ENCODE peak calls at places on chromosome 19, in seven cellular contexts. Q is lower lobe of right lung, A is tibial nerve, Y is uterus, F is WERI-Rb-1, N is tibial artery, E is cardiac muscle cell. T is an unnamed sample.

GRCh38 chr19:12796146-12797071 is 5.1 kb downstream of the JUNB start:
- DNase-seq in Q (peak), A (no peak), Y (peak), F (peak), N (no peak), E (peak), T (no peak)

GRCh38 chr19:41192574-41193419 is at the start of gene CYP2S1:
- DNase-seq in Q (peak), A (no peak), Y (no peak), F (no peak), N (no peak), E (peak), T (no peak)

GRCh38 chr19:38952395-38953165 is 21.8 kb downstream of the MRPS12 start:
- DNase-seq in Q (no peak), A (no peak), Y (no peak), F (no peak), N (no peak), E (peak), T (no peak)

GRCh38 chr19:58382997-58383603 is 2.3 kb upstream of the ZNF837 start:
- DNase-seq in Q (peak), A (no peak), Y (no peak), F (no peak), N (no peak), E (no peak), T (no peak)

GRCh38 chr19:16224266-16225045 is 26.7 kb downstream of the AP1M1 start:
- DNase-seq in Q (no peak), A (peak), Y (no peak), F (no peak), N (no peak), E (no peak), T (no peak)

GRCh38 chr19:46299004-46299509 is 2.2 kb downstream of the HIF3A start:
- DNase-seq in Q (peak), A (peak), Y (peak), F (no peak), N (peak), E (peak), T (peak)

GRCh38 chr19:51111606-51112005 is 3.4 kb upstream of the CTU1 start:
- DNase-seq in Q (no peak), A (no peak), Y (no peak), F (peak), N (no peak), E (no peak), T (no peak)

GRCh38 chr19:55641376-55642152 is 762 bp downstream of the ZNF580 start:
- DNase-seq in Q (no peak), A (no peak), Y (no peak), F (no peak), N (peak), E (peak), T (no peak)

GRCh38 chr19:19461671-19462622 is 53.4 kb downstream of the TSSK6 start:
- DNase-seq in Q (peak), A (no peak), Y (peak), F (no peak), N (peak), E (peak), T (no peak)

GRCh38 chr19:29269641-29270040 is 56.7 kb upstream of the UQCRFS1 start:
- DNase-seq in Q (no peak), A (no peak), Y (no peak), F (no peak), N (no peak), E (no peak), T (no peak)

GRCh38 chr19:45824531-45825262 is 9.6 kb upstream of the RSPH6A start:
- DNase-seq in Q (no peak), A (no peak), Y (no peak), F (no peak), N (no peak), E (no peak), T (no peak)

GRCh38 chr19:55088543-55089265 is 13.0 kb downstream of the EPS8L1 start:
- DNase-seq in Q (peak), A (peak), Y (peak), F (peak), N (peak), E (peak), T (peak)

GRCh38 chr19:42005504-42005903 is 11.5 kb upstream of the ATP1A3 start:
- DNase-seq in Q (no peak), A (no peak), Y (no peak), F (no peak), N (no peak), E (no peak), T (no peak)

GRCh38 chr19:40253611-40254092 is 27.2 kb upstream of the CCNP start:
- DNase-seq in Q (no peak), A (no peak), Y (no peak), F (no peak), N (no peak), E (no peak), T (no peak)

GRCh38 chr19:33089061-33089460 is 8.1 kb downstream of the GPATCH1 start:
- DNase-seq in Q (no peak), A (no peak), Y (no peak), F (no peak), N (no peak), E (no peak), T (no peak)

GRCh38 chr19:19618384-19619051 is at the start of gene PBX4:
- DNase-seq in Q (peak), A (peak), Y (peak), F (peak), N (peak), E (peak), T (peak)

GRCh38 chr19:37654525-37654832 is 786 bp downstream of the ZFP30 start:
- DNase-seq in Q (no peak), A (no peak), Y (no peak), F (no peak), N (no peak), E (peak), T (no peak)

GRCh38 chr19:45528149-45528743 is 21.0 kb downstream of the VASP start:
- DNase-seq in Q (no peak), A (no peak), Y (no peak), F (peak), N (no peak), E (peak), T (no peak)

GRCh38 chr19:29855087-29855486 is 43.3 kb downstream of the CCNE1 start:
- DNase-seq in Q (no peak), A (no peak), Y (no peak), F (no peak), N (no peak), E (no peak), T (no peak)

GRCh38 chr19:44807652-44808462 is 1.0 kb upstream of the BCAM start:
- DNase-seq in Q (peak), A (no peak), Y (no peak), F (peak), N (no peak), E (peak), T (no peak)

GRCh38 chr19:4472174-4472974 is at the start of gene HDGFL2:
- DNase-seq in Q (peak), A (no peak), Y (peak), F (no peak), N (no peak), E (no peak), T (no peak)

GRCh38 chr19:41590945-41591344 is 15.0 kb downstream of the CEACAM21 start:
- DNase-seq in Q (no peak), A (no peak), Y (no peak), F (no peak), N (no peak), E (no peak), T (no peak)

GRCh38 chr19:40610396-40611064 is 9.4 kb downstream of the LTBP4 start:
- DNase-seq in Q (peak), A (no peak), Y (no peak), F (no peak), N (peak), E (no peak), T (no peak)

GRCh38 chr19:33345163-33345562 is 28.3 kb upstream of the CEBPG start:
- DNase-seq in Q (no peak), A (no peak), Y (no peak), F (no peak), N (no peak), E (no peak), T (no peak)

GRCh38 chr19:50459638-50460037 is 16.7 kb upstream of the EMC10 start:
- DNase-seq in Q (no peak), A (no peak), Y (no peak), F (no peak), N (no peak), E (no peak), T (no peak)

GRCh38 chr19:32550666-32551065 is 30.3 kb upstream of the PDCD5 start:
- DNase-seq in Q (no peak), A (no peak), Y (no peak), F (no peak), N (no peak), E (no peak), T (no peak)

GRCh38 chr19:50817941-50818858 is 5.4 kb downstream of the KLK1 start:
- DNase-seq in Q (peak), A (no peak), Y (no peak), F (no peak), N (no peak), E (peak), T (no peak)

DNA sequence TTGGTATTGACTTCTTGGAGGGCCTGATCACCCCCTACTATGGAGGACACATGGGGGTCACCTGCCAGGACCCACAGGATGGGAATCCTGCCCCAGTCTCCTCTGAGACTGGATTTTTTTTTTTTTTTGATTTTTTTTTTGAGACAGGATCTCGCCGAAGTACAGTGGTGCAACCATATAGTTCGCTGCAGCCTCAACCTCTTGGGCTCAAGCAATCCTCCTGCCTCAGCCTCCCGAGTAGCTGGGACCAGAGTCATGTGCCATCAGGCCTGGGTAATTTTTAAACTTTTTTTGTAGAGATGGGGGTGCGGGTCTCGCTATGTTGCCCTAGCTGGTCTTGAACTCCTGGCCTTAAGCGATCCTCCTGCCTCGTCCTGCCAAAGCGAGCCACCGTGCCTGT is 14.2 kb upstream of the ADGRE5 start:
- DNase-seq in Q (no peak), A (no peak), Y (no peak), F (no peak), N (no peak), E (no peak), T (no peak)
- H3K27ac ChIP-seq in Q (peak), A (no peak), Y (peak), F (no peak), N (peak), E (no peak), T (no peak)

DNA sequence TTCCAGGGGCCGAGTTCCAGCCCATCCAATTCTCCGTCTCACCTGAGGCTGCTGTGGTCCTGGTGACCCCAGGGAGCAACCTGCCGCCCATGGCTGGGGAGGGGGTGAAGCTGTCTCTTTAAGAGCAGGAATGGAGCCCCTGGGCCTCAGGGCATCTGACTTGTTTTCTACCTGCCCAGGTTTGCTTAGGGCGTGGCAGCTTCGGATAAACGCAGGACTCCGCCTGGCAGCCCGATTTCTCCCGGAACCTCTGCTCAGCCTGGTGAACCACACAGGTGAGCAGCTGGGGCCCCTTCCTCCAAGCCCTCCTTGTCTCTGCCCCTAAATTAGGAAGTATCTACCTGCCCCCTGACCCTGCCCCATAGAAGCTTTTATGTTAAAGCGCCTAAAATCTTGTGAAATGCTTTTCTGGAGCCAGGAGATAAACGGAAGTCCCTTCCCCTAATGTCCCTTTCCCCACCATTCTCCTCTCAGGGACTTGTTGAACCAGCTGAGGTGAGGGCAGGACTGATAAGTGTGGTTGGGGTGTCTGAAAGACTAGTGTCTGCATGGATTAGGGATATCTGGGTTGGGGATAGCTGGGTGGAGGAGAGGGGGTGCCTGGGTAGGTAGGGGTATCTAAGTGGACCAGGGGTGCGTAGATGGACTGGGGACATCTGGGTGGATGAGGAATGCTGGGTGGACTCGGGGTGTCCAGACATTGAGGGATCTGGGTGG is 620 bp downstream of the FXYD3 start:
- DNase-seq in Q (peak), A (no peak), Y (no peak), F (no peak), N (no peak), E (no peak), T (no peak)
- H3K4me3 ChIP-seq in Q (peak), A (peak), Y (no peak), F (no peak), N (no peak), E (no peak), T (no peak)

DNA sequence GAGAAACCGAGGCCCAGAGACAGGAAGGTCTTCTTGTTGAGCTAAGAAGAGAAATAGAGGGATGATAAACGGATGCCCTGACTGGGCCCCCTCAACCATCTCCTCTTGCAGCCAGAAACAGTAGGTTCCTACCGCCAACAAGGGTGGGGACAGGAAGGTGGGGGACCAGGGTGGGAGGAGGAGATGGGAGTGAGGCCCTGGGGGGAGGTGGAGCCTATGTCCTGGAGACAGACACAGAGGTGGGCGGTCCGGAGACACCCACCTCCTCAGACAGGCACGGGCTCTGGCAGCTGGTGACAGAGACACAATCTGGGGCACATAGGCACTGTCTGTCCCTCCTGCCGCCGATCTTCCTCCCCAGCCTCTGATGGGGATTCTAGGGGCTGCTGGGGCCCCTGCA is 16.9 kb downstream of the GADD45B start:
- DNase-seq in Q (no peak), A (no peak), Y (no peak), F (no peak), N (no peak), E (no peak), T (no peak)
- H3K27ac ChIP-seq in Q (no peak), A (peak), Y (no peak), F (no peak), N (no peak), E (no peak), T (no peak)

DNA sequence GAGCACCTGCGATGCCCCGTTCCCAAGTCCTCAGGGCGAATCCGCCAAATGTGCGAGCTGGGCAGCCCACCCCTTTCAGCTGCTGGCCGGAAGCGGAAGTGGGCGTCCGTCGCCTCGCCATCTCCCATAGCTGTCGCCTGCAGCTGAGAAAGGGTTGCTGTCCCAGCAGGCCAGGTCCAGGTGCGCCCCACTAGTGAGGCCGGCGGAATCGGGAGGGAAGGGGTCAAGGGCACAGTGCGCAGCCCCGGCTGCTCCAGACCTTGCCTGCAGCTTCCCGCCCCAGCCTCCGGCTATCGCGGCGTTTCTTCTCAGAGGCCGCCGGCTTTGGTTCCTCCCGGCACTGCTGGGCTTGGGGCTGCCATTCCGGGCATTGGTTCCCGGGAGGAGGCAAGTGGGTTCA is at the start of gene ZNF177:
- DNase-seq in Q (no peak), A (no peak), Y (no peak), F (peak), N (no peak), E (peak), T (no peak)
- H3K4me3 ChIP-seq in Q (no peak), A (no peak), Y (no peak), F (peak), N (no peak), E (no peak), T (peak)

DNA sequence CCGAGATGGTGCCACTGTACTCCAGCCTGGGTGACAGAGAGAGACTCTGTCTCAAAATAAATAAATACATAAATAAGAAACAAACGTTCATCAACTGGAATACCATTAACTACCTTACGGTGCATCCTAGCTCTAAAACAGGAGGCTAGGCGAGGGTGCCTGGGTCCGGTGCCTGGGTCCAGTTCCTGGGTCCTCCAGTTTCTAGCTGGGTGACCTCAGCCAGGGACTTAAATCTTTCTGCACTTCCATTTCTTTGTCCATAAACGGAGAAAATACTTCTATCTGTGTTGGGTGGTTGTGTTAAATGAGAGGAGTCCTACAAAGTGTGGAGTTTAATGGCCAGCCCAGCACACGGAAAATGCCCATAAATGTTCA is 34.0 kb downstream of the RFX2 start:
- DNase-seq in Q (no peak), A (no peak), Y (no peak), F (no peak), N (no peak), E (no peak), T (no peak)
- H3K27ac ChIP-seq in Q (peak), A (peak), Y (peak), F (no peak), N (peak), E (no peak), T (peak)

GRCh38 chr19:10421240-10421948 is 1.1 kb downstream of the PDE4A start:
- DNase-seq in Q (no peak), A (no peak), Y (no peak), F (no peak), N (no peak), E (no peak), T (no peak)
- H3K4me3 ChIP-seq in Q (no peak), A (no peak), Y (no peak), F (peak), N (no peak), E (peak), T (peak)

GRCh38 chr19:47495478-47496372 is 11.7 kb upstream of the KPTN start:
- DNase-seq in Q (no peak), A (no peak), Y (no peak), F (no peak), N (no peak), E (no peak), T (no peak)
- H3K27ac ChIP-seq in Q (no peak), A (no peak), Y (peak), F (peak), N (no peak), E (no peak), T (no peak)

GRCh38 chr19:11383706-11384048 is 437 bp downstream of the EPOR start:
- DNase-seq in Q (no peak), A (no peak), Y (no peak), F (no peak), N (no peak), E (no peak), T (no peak)
- H3K4me3 ChIP-seq in Q (peak), A (peak), Y (no peak), F (peak), N (peak), E (peak), T (peak)

GRCh38 chr19:1086618-1087017 is 8.6 kb downstream of the POLR2E start:
- DNase-seq in Q (no peak), A (no peak), Y (no peak), F (no peak), N (no peak), E (no peak), T (no peak)

GRCh38 chr19:1089891-1090290 is 5.3 kb downstream of the POLR2E start:
- DNase-seq in Q (no peak), A (no peak), Y (no peak), F (no peak), N (no peak), E (no peak), T (no peak)

GRCh38 chr19:1088419-1089066 is 6.6 kb downstream of the POLR2E start:
- DNase-seq in Q (no peak), A (no peak), Y (no peak), F (no peak), N (no peak), E (no peak), T (no peak)

GRCh38 chr19:1089126-1089771 is 5.9 kb downstream of the POLR2E start:
- DNase-seq in Q (no peak), A (no peak), Y (no peak), F (no peak), N (no peak), E (no peak), T (no peak)

DNA sequence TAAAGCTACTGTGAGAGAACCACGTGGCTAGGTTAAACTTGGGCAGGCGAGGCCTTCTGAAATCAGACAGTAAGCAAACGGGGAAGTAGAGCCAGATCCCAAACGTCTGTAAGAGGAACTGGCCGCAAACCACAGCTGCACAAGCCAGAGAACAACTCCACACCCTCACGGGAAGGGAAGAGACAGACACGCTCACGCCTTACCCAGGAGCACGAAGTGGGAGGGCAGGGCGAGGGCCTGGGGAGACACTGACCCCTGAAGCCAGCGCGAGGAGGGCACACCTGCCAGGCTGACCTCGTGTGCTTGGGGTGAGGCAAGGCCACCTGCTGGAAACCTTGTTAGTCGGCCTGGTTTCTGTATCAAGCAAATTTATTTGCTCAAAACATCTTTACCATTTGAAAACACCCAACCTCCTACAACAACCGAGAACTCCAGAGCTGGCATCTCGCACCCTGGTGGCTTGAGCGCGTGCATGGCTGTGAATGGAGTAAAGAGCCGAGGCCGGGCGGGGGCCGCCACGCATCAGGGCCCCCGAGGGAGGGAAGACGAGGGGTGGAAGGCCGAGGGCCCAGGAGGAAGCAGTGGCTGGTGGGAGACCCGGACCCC is 7.3 kb downstream of the POLR2E start:
- DNase-seq in Q (peak), A (no peak), Y (no peak), F (no peak), N (peak), E (no peak), T (no peak)
- H3K27ac ChIP-seq in Q (peak), A (peak), Y (no peak), F (no peak), N (no peak), E (no peak), T (no peak)

GRCh38 chr19:43594710-43595604 is 977 bp downstream of the IRGQ start:
- DNase-seq in Q (peak), A (no peak), Y (no peak), F (peak), N (no peak), E (peak), T (no peak)

GRCh38 chr19:43589680-43590079 is 6.3 kb downstream of the IRGQ start:
- DNase-seq in Q (no peak), A (no peak), Y (no peak), F (no peak), N (no peak), E (no peak), T (no peak)

GRCh38 chr19:43594081-43594697 is 1.7 kb downstream of the IRGQ start:
- DNase-seq in Q (no peak), A (no peak), Y (no peak), F (no peak), N (no peak), E (no peak), T (no peak)

GRCh38 chr19:43592800-43593350 is 3.1 kb downstream of the IRGQ start:
- DNase-seq in Q (no peak), A (no peak), Y (no peak), F (no peak), N (no peak), E (no peak), T (no peak)

GRCh38 chr19:43591904-43592772 is 3.8 kb downstream of the IRGQ start:
- DNase-seq in Q (no peak), A (no peak), Y (no peak), F (no peak), N (no peak), E (no peak), T (no peak)
- H3K4me3 ChIP-seq in Q (no peak), A (no peak), Y (no peak), F (no peak), N (no peak), E (no peak), T (no peak)